ENCODE peak calls at places on chromosomes 4 and X, in five cellular contexts. One of them, this sample, is unnamed.

GRCh38 chr4:22312113-22312512 is 203.8 kb downstream of the ADGRA3 start:
- DNase-seq in brain pericyte: no peak
- DNase-seq in iris pigment epithelial cell: no peak
- DNase-seq in mucosa of gallbladder: no peak
- DNase-seq in SK-N-DZ: no peak
- DNase-seq in this sample: no peak

GRCh38 chrX:140767646-140768045 is 58.1 kb downstream of the LINC00632 start:
- DNase-seq in mucosa of gallbladder: no peak
- DNase-seq in SK-N-DZ: no peak
- DNase-seq in brain pericyte: no peak
- DNase-seq in iris pigment epithelial cell: peak
- DNase-seq in this sample: no peak

GRCh38 chr4:168795346-168795745 is 214.7 kb downstream of the CBR4 start:
- DNase-seq in SK-N-DZ: no peak
- DNase-seq in mucosa of gallbladder: no peak
- DNase-seq in brain pericyte: no peak
- DNase-seq in iris pigment epithelial cell: no peak
- DNase-seq in this sample: no peak

GRCh38 chr4:108031427-108032083 is 41.9 kb downstream of the HADH start:
- DNase-seq in brain pericyte: no peak
- DNase-seq in mucosa of gallbladder: no peak
- DNase-seq in iris pigment epithelial cell: peak
- DNase-seq in SK-N-DZ: no peak
- DNase-seq in this sample: no peak

GRCh38 chrX:11334165-11334564 is 41.0 kb downstream of the AMELX start:
- DNase-seq in iris pigment epithelial cell: no peak
- DNase-seq in mucosa of gallbladder: no peak
- DNase-seq in SK-N-DZ: no peak
- DNase-seq in brain pericyte: no peak
- DNase-seq in this sample: no peak

GRCh38 chr4:30642520-30642919 is 77.6 kb upstream of the PCDH7 start:
- DNase-seq in iris pigment epithelial cell: no peak
- DNase-seq in mucosa of gallbladder: peak
- DNase-seq in SK-N-DZ: no peak
- DNase-seq in brain pericyte: no peak
- DNase-seq in this sample: no peak

GRCh38 chrX:42096262-42096939 is 173.0 kb upstream of the CASK start:
- DNase-seq in mucosa of gallbladder: peak
- DNase-seq in iris pigment epithelial cell: peak
- DNase-seq in SK-N-DZ: no peak
- DNase-seq in brain pericyte: no peak
- DNase-seq in this sample: no peak

GRCh38 chr4:172514011-172514410 is 654.6 kb upstream of the GALNT7 start:
- DNase-seq in iris pigment epithelial cell: no peak
- DNase-seq in SK-N-DZ: no peak
- DNase-seq in brain pericyte: no peak
- DNase-seq in mucosa of gallbladder: no peak
- DNase-seq in this sample: no peak

GRCh38 chr4:32847466-32847865 is 2127.3 kb downstream of the PCDH7 start:
- DNase-seq in SK-N-DZ: no peak
- DNase-seq in iris pigment epithelial cell: peak
- DNase-seq in brain pericyte: no peak
- DNase-seq in mucosa of gallbladder: no peak
- DNase-seq in this sample: no peak

GRCh38 chr4:44232262-44232661 is 216.3 kb downstream of the KCTD8 start:
- DNase-seq in brain pericyte: no peak
- DNase-seq in SK-N-DZ: no peak
- DNase-seq in mucosa of gallbladder: no peak
- DNase-seq in iris pigment epithelial cell: no peak
- DNase-seq in this sample: no peak

GRCh38 chr4:8078610-8079015 is 80.0 kb downstream of the ABLIM2 start:
- DNase-seq in SK-N-DZ: no peak
- DNase-seq in mucosa of gallbladder: no peak
- DNase-seq in iris pigment epithelial cell: no peak
- DNase-seq in brain pericyte: no peak
- DNase-seq in this sample: no peak

GRCh38 chr4:2388430-2389182 is 29.8 kb downstream of the ZFYVE28 start:
- DNase-seq in brain pericyte: no peak
- DNase-seq in SK-N-DZ: no peak
- DNase-seq in iris pigment epithelial cell: peak
- DNase-seq in mucosa of gallbladder: no peak
- DNase-seq in this sample: no peak

GRCh38 chr4:109294006-109294405 is 8.5 kb downstream of the COL25A1 start:
- DNase-seq in SK-N-DZ: no peak
- DNase-seq in brain pericyte: no peak
- DNase-seq in mucosa of gallbladder: no peak
- DNase-seq in iris pigment epithelial cell: peak
- DNase-seq in this sample: no peak

GRCh38 chr4:147201016-147201415 is 255.4 kb upstream of the TTC29 start:
- DNase-seq in SK-N-DZ: no peak
- DNase-seq in brain pericyte: no peak
- DNase-seq in mucosa of gallbladder: no peak
- DNase-seq in iris pigment epithelial cell: peak
- DNase-seq in this sample: no peak

GRCh38 chr4:80790152-80790551 is 240.4 kb upstream of the BMP3 start:
- DNase-seq in mucosa of gallbladder: no peak
- DNase-seq in brain pericyte: no peak
- DNase-seq in iris pigment epithelial cell: no peak
- DNase-seq in SK-N-DZ: no peak
- DNase-seq in this sample: no peak

GRCh38 chrX:102516314-102516936 is at the start of gene TMSB15A:
- DNase-seq in SK-N-DZ: peak
- DNase-seq in iris pigment epithelial cell: peak
- DNase-seq in brain pericyte: no peak
- DNase-seq in mucosa of gallbladder: peak
- DNase-seq in this sample: no peak

GRCh38 chr4:40058121-40058520 is 1.5 kb downstream of the N4BP2 start:
- DNase-seq in iris pigment epithelial cell: no peak
- DNase-seq in mucosa of gallbladder: no peak
- DNase-seq in brain pericyte: no peak
- DNase-seq in SK-N-DZ: peak
- DNase-seq in this sample: peak

GRCh38 chr4:1402516-1403101 is 3.6 kb downstream of the NKX1-1 start:
- DNase-seq in mucosa of gallbladder: no peak
- DNase-seq in SK-N-DZ: no peak
- DNase-seq in iris pigment epithelial cell: no peak
- DNase-seq in brain pericyte: no peak
- DNase-seq in this sample: no peak

GRCh38 chr4:176189891-176190795 is 5.2 kb downstream of the SPATA4 start:
- DNase-seq in iris pigment epithelial cell: peak
- DNase-seq in mucosa of gallbladder: no peak
- DNase-seq in brain pericyte: no peak
- DNase-seq in SK-N-DZ: peak
- DNase-seq in this sample: no peak

GRCh38 chrX:106177982-106178321 is 9.8 kb downstream of the PWWP3B start:
- DNase-seq in SK-N-DZ: no peak
- DNase-seq in brain pericyte: no peak
- DNase-seq in mucosa of gallbladder: no peak
- DNase-seq in iris pigment epithelial cell: no peak
- DNase-seq in this sample: no peak

GRCh38 chr4:82899339-82899738 is 1.2 kb upstream of the THAP9 start:
- DNase-seq in mucosa of gallbladder: no peak
- DNase-seq in brain pericyte: no peak
- DNase-seq in iris pigment epithelial cell: no peak
- DNase-seq in SK-N-DZ: no peak
- DNase-seq in this sample: no peak

GRCh38 chrX:68830486-68831404 is 1.9 kb downstream of the EFNB1 start:
- DNase-seq in mucosa of gallbladder: peak
- DNase-seq in SK-N-DZ: no peak
- DNase-seq in iris pigment epithelial cell: no peak
- DNase-seq in brain pericyte: no peak
- DNase-seq in this sample: no peak

GRCh38 chr4:122691988-122692387 is 40.5 kb upstream of the BBS12 start:
- DNase-seq in iris pigment epithelial cell: no peak
- DNase-seq in mucosa of gallbladder: no peak
- DNase-seq in SK-N-DZ: no peak
- DNase-seq in brain pericyte: no peak
- DNase-seq in this sample: no peak

GRCh38 chrX:115460565-115460888 is 100.4 kb upstream of the PLS3 start:
- DNase-seq in iris pigment epithelial cell: peak
- DNase-seq in brain pericyte: no peak
- DNase-seq in mucosa of gallbladder: no peak
- DNase-seq in SK-N-DZ: no peak
- DNase-seq in this sample: no peak

GRCh38 chrX:103919336-103919682 is 43.1 kb upstream of the TMSB15B start:
- DNase-seq in brain pericyte: no peak
- DNase-seq in iris pigment epithelial cell: peak
- DNase-seq in mucosa of gallbladder: no peak
- DNase-seq in SK-N-DZ: peak
- DNase-seq in this sample: peak